ENCODE peak calls at places on chromosomes 16 and 17, in six cellular contexts. T is CD8-positive, alpha-beta T cell; K is CD8-positive, alpha-beta memory T cell; P is heart left ventricle; V is trophoblast cell; C is right lobe of liver. X is an unnamed sample.

GRCh38 chr16:85002643-85003042 is 8.7 kb downstream of the ZDHHC7 start:
- DNase-seq in P (peak; percentile 49), K (no peak), C (no peak), V (no peak), T (no peak), X (no peak)

GRCh38 chr17:49646391-49647255 is 31.3 kb downstream of the SPOP start:
- DNase-seq in V (peak; percentile 75), K (no peak), C (no peak), T (no peak), P (no peak), X (peak; percentile 97)

GRCh38 chr17:73506470-73507435 is 137.5 kb downstream of the SDK2 start:
- DNase-seq in C (no peak), K (no peak), T (no peak), P (no peak), V (no peak), X (no peak)

GRCh38 chr16:66569131-66569530 is 2.9 kb downstream of the CMTM1 start:
- DNase-seq in T (no peak), C (no peak), V (no peak), P (no peak), K (no peak), X (no peak)

GRCh38 chr17:82528484-82529265 is 9.1 kb downstream of the FOXK2 start:
- DNase-seq in K (no peak), T (no peak), V (peak; percentile 54), P (peak; percentile 66), C (peak; percentile 70), X (peak; percentile 81)

GRCh38 chr16:67397451-67397801 is 4.1 kb upstream of the TPPP3 start:
- DNase-seq in K (no peak), P (peak; percentile 85), V (no peak), T (no peak), C (peak; percentile 53), X (no peak)

GRCh38 chr17:13647551-13647950 is 45.8 kb upstream of the HS3ST3A1 start:
- DNase-seq in K (no peak), T (no peak), V (no peak), C (no peak), P (no peak), X (no peak)

GRCh38 chr17:43094129-43094834 is 30.9 kb downstream of the BRCA1 start:
- DNase-seq in V (no peak), K (no peak), C (no peak), T (no peak), P (no peak), X (peak; percentile 17)

GRCh38 chr16:66616592-66616991 is 12.1 kb downstream of the CMTM3 start:
- DNase-seq in C (no peak), V (peak; percentile 77), K (no peak), P (no peak), T (no peak), X (no peak)

GRCh38 chr17:869567-870530 is 87.7 kb downstream of the MRM3 start:
- DNase-seq in V (peak; percentile 41), P (no peak), K (no peak), T (no peak), C (no peak), X (peak; percentile 94)

GRCh38 chr17:79006001-79006400 is 3.6 kb downstream of the CANT1 start:
- DNase-seq in V (no peak), K (no peak), T (no peak), C (peak; percentile 28), P (no peak), X (no peak)

GRCh38 chr17:6780886-6781285 is 4.9 kb downstream of the FBXO39 start:
- DNase-seq in K (no peak), C (no peak), V (no peak), P (no peak), T (no peak), X (no peak)

GRCh38 chr17:44233582-44233981 is 14.1 kb upstream of the UBTF start:
- DNase-seq in V (no peak), P (no peak), T (no peak), C (no peak), K (no peak), X (no peak)

GRCh38 chr16:66750279-66751134 is 902 bp downstream of the DYNC1LI2 start:
- DNase-seq in C (no peak), V (no peak), P (no peak), K (no peak), T (no peak), X (no peak)

GRCh38 chr17:66947311-66947710 is 17.2 kb upstream of the CACNG4 start:
- DNase-seq in K (no peak), T (no peak), V (peak; percentile 28), C (peak; percentile 37), P (no peak), X (no peak)

GRCh38 chr17:55334285-55334684 is 69.5 kb downstream of the HLF start:
- DNase-seq in C (no peak), V (no peak), P (no peak), K (no peak), T (no peak), X (no peak)

GRCh38 chr17:48646183-48647102 is 20.3 kb upstream of the HOXB9 start:
- DNase-seq in V (no peak), T (peak; percentile 42), C (no peak), P (no peak), K (no peak), X (no peak)

GRCh38 chr16:17343028-17343427 is 127.7 kb downstream of the XYLT1 start:
- DNase-seq in V (no peak), T (peak; percentile 70), P (no peak), K (peak; percentile 19), C (no peak), X (no peak)

GRCh38 chr16:68792465-68793324 is 50.6 kb upstream of the TANGO6 start:
- DNase-seq in C (peak; percentile 82), P (no peak), V (peak; percentile 60), K (no peak), T (no peak), X (no peak)

GRCh38 chr16:14002416-14002815 is 68.7 kb upstream of the MRTFB start:
- DNase-seq in T (no peak), C (no peak), P (no peak), K (no peak), V (no peak), X (no peak)

GRCh38 chr17:45440161-45440859 is 7.6 kb upstream of the ARHGAP27 start:
- DNase-seq in V (no peak), T (no peak), P (no peak), C (no peak), K (no peak), X (peak; percentile 75)

GRCh38 chr16:28182183-28182582 is 29.6 kb downstream of the XPO6 start:
- DNase-seq in V (peak; percentile 20), C (no peak), T (peak; percentile 43), K (no peak), P (no peak), X (no peak)

GRCh38 chr16:25007284-25007984 is 7.7 kb downstream of the ARHGAP17 start:
- DNase-seq in K (no peak), P (no peak), C (no peak), V (peak; percentile 65), T (no peak), X (no peak)

GRCh38 chr17:68759343-68760140 is 158.4 kb upstream of the FAM20A start:
- DNase-seq in V (peak; percentile 91), T (peak; percentile 23), K (no peak), C (peak; percentile 90), P (peak; percentile 86), X (peak; percentile 55)

DNA sequence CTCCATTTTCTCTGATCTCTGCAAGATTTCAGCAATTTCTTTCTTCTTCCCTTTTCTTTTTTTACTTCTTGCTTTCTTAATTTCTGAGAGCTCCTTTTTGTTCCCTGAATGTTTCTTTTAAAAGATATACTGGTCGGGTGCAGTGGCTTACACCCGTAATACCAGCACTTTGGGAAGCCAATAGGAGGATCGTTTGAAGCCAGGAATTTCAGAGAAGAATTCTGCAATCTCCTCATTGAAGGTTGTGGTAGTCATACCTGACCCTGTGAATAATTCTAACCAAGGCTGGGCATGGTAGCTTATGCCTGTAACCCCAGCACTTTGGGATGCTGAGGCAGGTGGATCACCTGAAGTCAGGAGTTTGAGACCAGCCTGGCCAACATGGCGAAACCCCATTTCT is 15.6 kb upstream of the ABCC1 start:
- DNase-seq in P (no peak), K (no peak), V (peak; percentile 53), C (no peak), T (no peak), X (no peak)
- H3K4me1 ChIP-seq in P (no peaks in the 10 kb centered on the region), K (no peaks in the 10 kb centered on the region), V (no peaks in the 10 kb centered on the region), C (no peaks in the 10 kb centered on the region), T (no peaks in the 10 kb centered on the region), X (no peaks in the 10 kb centered on the region)

GRCh38 chr16:66309-67182 is 5.9 kb downstream of the RHBDF1 start:
- DNase-seq in V (no peak), C (no peak), K (no peak), T (peak; percentile 18), P (no peak), X (no peak)
- H3K4me1 ChIP-seq in V (peaks cover 24% of the 10 kb centered on the region), C (no peaks in the 10 kb centered on the region), K (no peaks in the 10 kb centered on the region), T (no peaks in the 10 kb centered on the region), P (peaks cover 58% of the 10 kb centered on the region), X (no peaks in the 10 kb centered on the region)

DNA sequence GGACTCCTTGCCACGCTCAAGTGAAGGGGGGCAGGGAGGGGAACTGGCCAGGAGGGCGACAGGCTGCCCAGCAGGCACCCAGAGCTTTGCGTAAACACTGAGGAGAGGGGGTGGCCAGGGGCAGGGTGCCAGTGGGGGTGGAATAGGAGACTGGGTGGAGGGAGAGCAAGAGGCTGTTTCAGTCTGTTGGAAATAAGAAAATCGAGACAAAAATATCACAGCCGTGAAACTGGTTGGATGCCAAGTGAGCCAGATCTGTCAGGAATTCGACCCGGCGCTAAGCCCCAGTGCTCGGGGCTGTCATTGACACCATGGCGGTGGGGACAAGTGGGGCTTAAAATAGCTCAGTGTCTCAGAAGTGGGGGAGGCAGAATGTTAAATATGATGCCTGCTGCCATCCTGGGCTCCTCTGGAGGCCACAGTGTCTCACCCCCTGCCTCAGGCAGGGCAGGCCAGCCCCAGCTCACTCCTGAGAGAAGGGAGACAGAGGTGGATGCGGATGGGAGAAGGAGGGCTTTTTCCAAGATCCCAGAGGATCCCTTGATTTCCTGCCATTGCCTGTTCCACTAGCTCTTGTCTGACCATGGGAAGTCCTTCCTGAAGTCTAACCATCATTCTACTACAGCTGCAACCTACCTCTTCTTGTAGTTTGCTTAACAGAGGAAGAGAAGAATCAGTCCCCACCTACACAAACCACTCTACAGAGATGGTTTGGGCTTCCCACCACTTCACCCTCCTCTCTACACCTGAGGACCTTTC is 9.5 kb downstream of the PNMT start:
- DNase-seq in K (no peak), P (peak; percentile 81), T (no peak), C (peak; percentile 29), V (no peak), X (no peak)
- H3K4me1 ChIP-seq in K (peaks cover 67% of the 10 kb centered on the region), P (peaks cover 49% of the 10 kb centered on the region), T (peaks cover 62% of the 10 kb centered on the region), C (no peaks in the 10 kb centered on the region), V (peaks cover 15% of the 10 kb centered on the region), X (no peaks in the 10 kb centered on the region)

DNA sequence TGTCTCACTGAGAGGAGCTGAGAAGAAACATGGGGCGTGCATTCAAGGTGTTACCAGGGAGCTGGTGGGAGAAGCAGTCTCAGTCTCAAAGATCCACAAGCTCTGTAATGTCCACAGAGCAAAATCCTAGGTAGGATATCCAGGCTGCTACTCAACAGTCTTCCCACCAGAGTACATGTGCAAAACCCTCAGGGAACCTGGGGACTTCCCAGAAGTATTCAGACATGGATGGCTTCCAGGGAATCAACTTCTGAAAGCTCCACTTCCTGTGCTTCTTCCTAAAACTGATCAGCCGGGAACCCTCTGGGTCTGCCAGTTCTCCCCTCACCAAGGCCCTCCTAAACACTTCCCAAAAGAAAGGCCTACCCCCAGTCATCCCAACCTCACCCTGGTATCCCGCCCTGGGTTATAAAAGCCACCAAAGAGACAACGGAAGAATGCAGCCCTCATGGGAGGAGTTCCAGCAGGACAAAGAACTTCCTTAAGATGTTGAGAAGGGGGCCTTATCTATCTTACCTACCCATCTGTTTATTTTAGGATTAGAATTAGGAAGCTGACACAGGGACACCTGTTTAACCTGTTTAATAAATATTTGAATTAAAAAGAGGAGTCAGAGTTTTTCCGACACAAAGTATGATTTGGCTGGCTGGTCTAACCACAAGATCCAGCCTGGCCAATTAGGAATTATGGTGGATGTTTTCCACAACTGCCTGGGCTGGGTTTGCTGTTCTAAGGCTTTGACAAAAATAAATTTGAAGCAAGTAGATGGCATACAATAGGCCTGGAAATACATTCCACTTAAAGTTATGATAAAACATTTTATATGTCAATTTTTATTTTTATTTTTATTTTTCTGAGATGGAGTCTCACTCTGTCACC is 37.0 kb downstream of the CUEDC1 start:
- DNase-seq in T (no peak), V (no peak), P (no peak), C (no peak), K (no peak), X (no peak)
- H3K4me1 ChIP-seq in T (no peaks in the 10 kb centered on the region), V (peaks cover 27% of the 10 kb centered on the region), P (peaks cover 79% of the 10 kb centered on the region), C (no peaks in the 10 kb centered on the region), K (no peaks in the 10 kb centered on the region), X (peaks cover 10% of the 10 kb centered on the region)

X was measured in foreskin keratinocyte.